ENCODE peak calls at places on chromosomes 1 and 21, in four cellular contexts. W is GM23248; U is psoas muscle; C is CD8-positive, alpha-beta T cell. E is an unnamed sample.

GRCh38 chr1:82483146-82483545 is 682.4 kb downstream of the ADGRL2 start:
- DNase-seq in C (no peak), W (no peak), U (no peak), E (no peak)

GRCh38 chr1:53685272-53686051 is 53.5 kb downstream of the GLIS1 start:
- DNase-seq in C (no peak), W (no peak), U (no peak), E (no peak)

GRCh38 chr1:21847223-21848205 is 35.4 kb downstream of the LDLRAD2 start:
- DNase-seq in U (peak; percentile 47), W (no peak), C (no peak), E (no peak)

GRCh38 chr1:18565321-18565720 is 65.3 kb upstream of the PAX7 start:
- DNase-seq in C (no peak), U (no peak), W (no peak), E (no peak)

GRCh38 chr1:151043163-151043562 is 4.4 kb upstream of the C1orf56 start:
- DNase-seq in W (no peak), U (no peak), C (no peak), E (no peak)

GRCh38 chr1:84972377-84972987 is 24.4 kb downstream of the MCOLN2 start:
- DNase-seq in C (no peak), W (no peak), U (no peak), E (no peak)

GRCh38 chr1:211928222-211928856 is 97.8 kb upstream of the LPGAT1 start:
- DNase-seq in W (no peak), U (no peak), C (no peak), E (no peak)

GRCh38 chr1:7684861-7685635 is 86.0 kb upstream of the VAMP3 start:
- DNase-seq in W (no peak), U (peak; percentile 32), C (no peak), E (no peak)

GRCh38 chr21:38652396-38652795 is 153.3 kb upstream of the ETS2 start:
- DNase-seq in U (no peak), C (no peak), W (no peak), E (no peak)

GRCh38 chr21:35226960-35227741 is 178.0 kb upstream of the RUNX1 start:
- DNase-seq in U (no peak), C (peak; percentile 37), W (no peak), E (no peak)

GRCh38 chr1:244653439-244654283 is 735 bp downstream of the DESI2 start:
- DNase-seq in W (peak; percentile 54), U (no peak), C (no peak), E (no peak)

GRCh38 chr1:29645586-29645985 is 409.3 kb downstream of the PTPRU start:
- DNase-seq in W (no peak), U (no peak), C (no peak), E (no peak)

GRCh38 chr1:230699716-230700115 is 14.2 kb downstream of the AGT start:
- DNase-seq in W (no peak), U (no peak), C (no peak), E (no peak)

GRCh38 chr1:157043685-157044084 is 1.9 kb downstream of the ARHGEF11 start:
- DNase-seq in U (no peak), W (peak; percentile 14), C (no peak), E (no peak)

GRCh38 chr1:186473047-186473446 is 12.1 kb upstream of the PDC start:
- DNase-seq in U (no peak), W (no peak), C (no peak), E (no peak)

GRCh38 chr1:28796321-28797213 is 15.4 kb upstream of the OPRD1 start:
- DNase-seq in C (no peak), W (no peak), U (no peak), E (peak; percentile 6)

GRCh38 chr1:3910769-3911520 is 10.9 kb upstream of the C1orf174 start:
- DNase-seq in W (peak; percentile 67), U (peak; percentile 82), C (peak; percentile 82), E (peak; percentile 52)

GRCh38 chr21:40334159-40334558 is 466.9 kb downstream of the PCP4 start:
- DNase-seq in U (no peak), C (no peak), W (no peak), E (no peak)

GRCh38 chr1:234213576-234214128 is 159.6 kb upstream of the COA6 start:
- DNase-seq in W (peak; percentile 28), C (no peak), U (no peak), E (no peak)

GRCh38 chr1:18505666-18506065 is 24.9 kb downstream of the KLHDC7A start:
- DNase-seq in U (no peak), C (no peak), W (no peak), E (no peak)

GRCh38 chr21:15682977-15683376 is 46.8 kb upstream of the USP25 start:
- DNase-seq in W (peak; percentile 65), C (no peak), U (no peak), E (no peak)

GRCh38 chr1:15252547-15252835 is 5.5 kb downstream of the FHAD1 start:
- DNase-seq in C (no peak), W (no peak), U (no peak), E (no peak)

GRCh38 chr1:39758556-39759435 is 12.4 kb downstream of the OXCT2 start:
- DNase-seq in U (no peak), W (no peak), C (no peak), E (no peak)

GRCh38 chr1:85087659-85088407 is 39.5 kb upstream of the MCOLN3 start:
- DNase-seq in U (no peak), W (peak; percentile 53), C (no peak), E (no peak)

GRCh38 chr1:7491089-7491817 is 279.8 kb upstream of the VAMP3 start:
- DNase-seq in C (no peak), W (peak; percentile 91), U (no peak), E (peak; percentile 40)

GRCh38 chr1:35454616-35455015 is 102.6 kb downstream of the KIAA0319L start:
- DNase-seq in C (no peak), U (no peak), W (peak; percentile 89), E (no peak)

GRCh38 chr1:221993444-221993948 is 251.6 kb upstream of the DUSP10 start:
- DNase-seq in W (no peak), C (no peak), U (no peak), E (no peak)

GRCh38 chr1:33336580-33336979 is 15.7 kb upstream of the A3GALT2 start:
- DNase-seq in W (no peak), U (no peak), C (no peak), E (no peak)

GRCh38 chr1:155379180-155379876 is 58.6 kb downstream of the RUSC1 start:
- DNase-seq in U (no peak), W (peak; percentile 77), C (no peak), E (peak; percentile 9)
- H3K27ac ChIP-seq in U (no peak overlapping the region), W (peak overlapping the region; percentile 30), C (no peak overlapping the region), E (peak overlapping the region; percentile 9)

DNA sequence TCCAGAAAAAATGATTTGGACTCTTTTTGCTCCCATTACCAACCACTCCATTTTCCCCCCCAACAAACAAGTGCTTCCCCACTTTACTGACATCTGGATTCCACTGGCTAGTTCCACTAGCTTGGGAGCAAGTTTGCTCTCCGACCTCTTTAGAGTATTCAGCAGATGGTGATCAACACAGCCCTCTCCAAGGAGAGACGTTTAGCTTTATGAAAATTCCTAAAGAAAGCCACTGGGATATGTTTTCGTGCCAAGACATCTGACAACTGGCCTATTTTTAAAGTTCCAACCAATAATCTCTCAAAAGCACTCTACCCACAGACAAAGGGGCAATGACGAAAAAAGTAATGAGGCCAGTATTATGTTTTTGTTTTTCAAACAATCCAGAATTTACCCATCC is 50.2 kb downstream of the ITPKB start:
- DNase-seq in C (no peak), W (no peak), U (no peak), E (no peak)
- H3K36me3 ChIP-seq in C (peaks cover 18% of the 10 kb centered on the region), W (no peaks in the 10 kb centered on the region), U (no peaks in the 10 kb centered on the region), E (no peaks in the 10 kb centered on the region)

GRCh38 chr1:111633736-111634135 is 14.1 kb downstream of the RAP1A start:
- DNase-seq in C (no peak), U (no peak), W (no peak), E (no peak)

GRCh38 chr1:111625263-111625662 is 5.7 kb downstream of the RAP1A start:
- DNase-seq in U (no peak), C (no peak), W (peak; percentile 26), E (no peak)

GRCh38 chr1:111628153-111628552 is 8.6 kb downstream of the RAP1A start:
- DNase-seq in C (no peak), U (no peak), W (no peak), E (no peak)

GRCh38 chr1:111631502-111631901 is 11.9 kb downstream of the RAP1A start:
- DNase-seq in W (no peak), C (no peak), U (no peak), E (no peak)

DNA sequence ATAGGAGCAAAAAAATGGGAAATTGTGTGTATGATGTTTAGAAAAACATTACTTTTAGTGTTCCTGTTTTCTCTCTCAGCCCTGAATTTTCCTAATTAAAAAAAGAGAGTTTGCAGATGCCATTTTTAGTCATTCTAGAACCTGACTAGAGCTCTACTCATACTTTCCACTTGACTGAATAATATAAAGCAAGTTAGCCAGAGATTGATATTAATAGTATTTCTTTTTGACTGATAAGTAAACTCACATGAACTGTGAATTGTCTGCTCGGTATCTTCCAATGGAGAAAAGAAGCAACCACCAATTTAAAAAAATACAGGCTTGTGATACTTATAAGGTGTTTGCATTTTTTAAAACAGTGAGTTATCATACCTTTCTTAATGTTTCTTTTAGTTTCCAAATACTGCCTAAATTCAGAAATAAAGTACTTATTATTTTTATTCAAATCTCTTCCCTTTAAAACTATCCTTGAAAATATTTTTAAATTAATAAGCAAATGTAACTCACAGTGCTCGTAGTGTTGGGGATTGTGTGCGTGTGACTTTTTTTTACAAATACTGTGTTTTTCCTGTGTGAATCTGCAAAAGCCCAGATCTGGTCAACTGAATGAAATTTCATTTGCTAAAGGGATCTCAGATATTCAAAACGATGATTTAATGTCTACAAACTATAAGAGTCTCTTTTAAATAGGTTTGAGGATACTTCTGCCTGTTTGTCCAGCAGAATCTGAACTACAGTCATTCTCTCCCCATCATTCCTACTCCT is 9.8 kb downstream of the RAP1A start:
- DNase-seq in C (no peak), W (peak; percentile 39), U (no peak), E (no peak)
- H3K4me1 ChIP-seq in C (peaks cover 86% of the 10 kb centered on the region), W (peaks cover 13% of the 10 kb centered on the region), U (peaks cover 49% of the 10 kb centered on the region), E (peaks cover 95% of the 10 kb centered on the region)

GRCh38 chr1:174870319-174870718 is 129.4 kb upstream of the CACYBP start:
- DNase-seq in W (no peak), U (no peak), C (no peak), E (no peak)
- H3K27ac ChIP-seq in W (no peak overlapping the region), U (no peak overlapping the region), C (no peak overlapping the region), E (no peak overlapping the region)

GRCh38 chr1:31424568-31424967 is 11.6 kb downstream of the SERINC2 start:
- DNase-seq in U (no peak), C (no peak), W (no peak), E (no peak)

GRCh38 chr1:31426249-31426922 is 13.4 kb downstream of the SERINC2 start:
- DNase-seq in U (no peak), C (no peak), W (no peak), E (no peak)

GRCh38 chr1:31427322-31427721 is 14.3 kb downstream of the SERINC2 start:
- DNase-seq in W (no peak), C (no peak), U (no peak), E (no peak)

GRCh38 chr1:31423418-31423947 is 10.5 kb downstream of the SERINC2 start:
- DNase-seq in C (no peak), U (no peak), W (no peak), E (no peak)

GRCh38 chr1:31425301-31426081 is 12.5 kb downstream of the SERINC2 start:
- DNase-seq in C (no peak), U (no peak), W (no peak), E (no peak)
- H3K36me3 ChIP-seq in C (no peaks in the 10 kb centered on the region), U (no peaks in the 10 kb centered on the region), W (no peaks in the 10 kb centered on the region), E (no peaks in the 10 kb centered on the region)

GRCh38 chr1:154422521-154422920 is 17.4 kb downstream of the IL6R start:
- DNase-seq in C (no peak), U (peak; percentile 50), W (no peak), E (no peak)
- H3K4me1 ChIP-seq in C (peaks cover 52% of the 10 kb centered on the region), U (peaks cover 92% of the 10 kb centered on the region), W (peaks cover 42% of the 10 kb centered on the region), E (peaks cover 85% of the 10 kb centered on the region)

E was measured in heart right ventricle.